ENCODE peak calls at places on chromosomes 2 and 18, in five cellular contexts. P is astrocyte, K is A549, U is upper lobe of right lung, V is psoas muscle. D is an unnamed sample. For H3K9me3, the result is how much of the 10 kb centered on the place peaks cover.

GRCh38 chr2:31235504-31235902 is 1.6 kb downstream of the EHD3 start:
- DNase-seq in P (peak), K (peak), U (no peak), V (no peak), D (no peak)

GRCh38 chr2:47551800-47552525 is 149.0 kb downstream of the MSH2 start:
- DNase-seq in P (no peak), K (no peak), U (no peak), V (no peak), D (no peak)

GRCh38 chr18:27411911-27412310 is 226.8 kb upstream of the CHST9 start:
- DNase-seq in P (peak), K (no peak), U (no peak), V (no peak), D (no peak)

GRCh38 chr2:70070557-70071268 is 16.6 kb upstream of the PCBP1 start:
- DNase-seq in P (peak), K (peak), U (no peak), V (peak), D (peak)

GRCh38 chr2:23803965-23804542 is 122.9 kb downstream of the ATAD2B start:
- DNase-seq in P (peak), K (peak), U (peak), V (peak), D (no peak)

GRCh38 chr2:145755019-145755837 is 1235.3 kb upstream of the ZEB2 start:
- DNase-seq in P (no peak), K (no peak), U (no peak), V (no peak), D (no peak)

GRCh38 chr2:98463081-98463481 is 18.4 kb downstream of the INPP4A start:
- DNase-seq in P (no peak), K (no peak), U (no peak), V (no peak), D (no peak)

GRCh38 chr2:88698498-88699233 is 7.2 kb downstream of the RPIA start:
- DNase-seq in P (no peak), K (no peak), U (no peak), V (no peak), D (no peak)

GRCh38 chr2:125037135-125037653 is 1012.1 kb downstream of the CNTNAP5 start:
- DNase-seq in P (no peak), K (no peak), U (peak), V (no peak), D (no peak)

GRCh38 chr2:177433402-177433801 is 40.8 kb downstream of the AGPS start:
- DNase-seq in P (peak), K (peak), U (no peak), V (no peak), D (no peak)
- H3K9me3 ChIP-seq in P (under half), K (under half), U (under half), V (under half), D (under half)

DNA sequence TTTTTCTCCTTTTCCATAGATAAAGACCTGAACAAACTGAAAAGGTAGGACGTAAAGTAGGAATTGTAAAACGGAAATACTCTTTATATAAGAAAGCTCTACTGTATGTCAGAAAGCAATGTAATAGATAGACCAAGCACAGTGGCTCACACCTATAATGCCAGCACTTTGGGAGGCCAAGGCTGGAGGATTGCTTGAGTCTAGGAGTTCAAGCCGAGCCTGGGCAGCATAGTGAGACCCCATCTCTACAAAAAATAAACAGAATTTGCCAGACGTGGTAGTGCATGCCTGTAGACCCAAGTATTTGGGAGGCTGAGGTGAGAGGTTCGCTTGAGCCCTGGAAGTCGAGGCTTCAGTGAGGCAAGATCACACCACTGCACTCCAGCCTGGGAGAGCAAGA is 7.6 kb downstream of the ZNF397 start:
- DNase-seq in P (no peak), K (no peak), U (no peak), V (no peak), D (no peak)
- H3K9me3 ChIP-seq in P (half or more), K (half or more), U (under half), V (under half), D (under half)

GRCh38 chr18:71252351-71252862 is 963.6 kb downstream of the SOCS6 start:
- DNase-seq in P (no peak), K (no peak), U (no peak), V (no peak), D (no peak)

GRCh38 chr18:71250191-71250590 is 961.3 kb downstream of the SOCS6 start:
- DNase-seq in P (no peak), K (no peak), U (no peak), V (no peak), D (no peak)

DNA sequence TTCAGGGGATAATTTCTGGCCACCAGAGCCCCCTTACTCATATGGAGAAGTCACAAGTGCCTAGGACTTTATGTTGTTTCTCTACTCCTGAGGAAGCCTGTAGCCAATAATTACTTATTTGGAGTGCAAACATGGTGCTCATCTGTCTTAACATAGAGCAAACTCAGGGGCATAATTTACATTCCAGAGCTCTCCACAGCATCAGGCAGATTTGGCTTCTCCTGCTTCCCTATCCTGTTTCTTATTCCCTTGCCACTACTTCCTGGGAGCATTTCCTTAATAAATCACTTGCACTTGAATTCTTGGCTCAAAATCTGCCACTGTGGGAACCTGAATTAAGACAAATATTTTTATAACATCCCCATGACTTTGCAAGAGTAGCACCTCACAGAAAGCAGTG is 960.9 kb downstream of the SOCS6 start:
- DNase-seq in P (no peak), K (no peak), U (no peak), V (no peak), D (no peak)
- H3K9me3 ChIP-seq in P (under half), K (under half), U (under half), V (under half), D (under half)

GRCh38 chr18:78713726-78714125 is 265.9 kb upstream of the SALL3 start:
- DNase-seq in P (no peak), K (no peak), U (no peak), V (no peak), D (no peak)

GRCh38 chr18:78711971-78712370 is 267.6 kb upstream of the SALL3 start:
- DNase-seq in P (no peak), K (no peak), U (no peak), V (no peak), D (no peak)

GRCh38 chr18:78709271-78709809 is 270.3 kb upstream of the SALL3 start:
- DNase-seq in P (no peak), K (no peak), U (no peak), V (no peak), D (no peak)

GRCh38 chr18:78713064-78713463 is 266.6 kb upstream of the SALL3 start:
- DNase-seq in P (no peak), K (no peak), U (no peak), V (no peak), D (no peak)

DNA sequence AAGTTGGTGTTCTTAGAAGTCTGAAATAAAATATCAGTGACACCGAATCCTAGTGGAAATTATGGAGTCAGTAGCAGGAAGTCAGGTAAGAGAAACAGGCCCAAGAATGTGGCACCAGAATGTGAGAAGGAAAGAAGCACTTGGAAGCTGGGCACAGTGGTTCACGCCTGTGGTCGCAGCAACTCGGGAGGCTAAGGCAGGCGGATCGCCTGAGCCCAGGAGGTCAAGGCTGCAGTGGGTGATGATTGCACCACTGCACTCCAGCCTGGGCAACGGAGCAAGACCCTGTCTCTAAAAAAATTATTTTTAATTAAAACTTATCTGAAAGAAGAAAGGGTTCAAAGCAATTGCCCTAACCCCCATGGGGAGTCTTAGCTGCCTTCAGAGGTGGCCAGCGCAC is 268.3 kb upstream of the SALL3 start:
- DNase-seq in P (no peak), K (no peak), U (no peak), V (no peak), D (no peak)
- H3K9me3 ChIP-seq in P (under half), K (under half), U (under half), V (under half), D (under half)

GRCh38 chr2:240347949-240348500 is 87.4 kb upstream of the GPC1 start:
- DNase-seq in P (no peak), K (no peak), U (no peak), V (no peak), D (no peak)
- H3K9me3 ChIP-seq in P (under half), K (under half), U (under half), V (under half), D (under half)

DNA sequence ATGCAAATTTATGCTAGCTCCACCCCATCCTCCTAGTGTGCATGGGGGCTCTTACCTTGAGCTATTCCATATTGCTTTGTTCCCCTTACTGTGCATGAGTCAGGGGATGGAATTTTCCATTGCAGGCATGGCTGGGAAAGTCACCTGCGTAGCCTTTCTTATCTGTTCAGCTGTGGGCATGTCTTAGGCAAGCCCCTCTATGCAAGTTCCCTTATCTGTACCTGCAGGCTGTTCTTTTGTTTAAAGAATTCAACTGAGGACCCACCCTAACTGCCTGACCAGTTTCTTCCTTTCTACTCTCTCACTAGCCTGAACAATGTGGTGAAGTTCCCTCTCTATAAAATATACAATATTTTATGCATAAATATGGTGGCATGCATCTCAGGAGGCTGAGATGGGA is 54.2 kb upstream of the CDCA7 start:
- DNase-seq in P (no peak), K (no peak), U (no peak), V (no peak), D (no peak)
- H3K9me3 ChIP-seq in P (under half), K (under half), U (under half), V (under half), D (under half)

GRCh38 chr18:9495465-9495864 is 20.2 kb downstream of the RALBP1 start:
- DNase-seq in P (no peak), K (no peak), U (no peak), V (no peak), D (no peak)
- H3K9me3 ChIP-seq in P (under half), K (under half), U (under half), V (under half), D (under half)

D was measured in T-helper 17 cell.